ENCODE peak calls at places on chromosomes 7 and 10, in six cellular contexts. B is HCEC 1CT; T is RWPE1; L is progenitor cell of endocrine pancreas; O is stimulated activated naive CD8-positive, alpha-beta T cell treated with anti-CD3 and anti-CD28 coated beads, Interleukin-15, Interleukin-2, amounts not matched to agents 100 U/mL and 50 U/mL, for 24 hours; Q is natural killer cell. C is an unnamed sample.

GRCh38 chr10:119343001-119343601 is 135.7 kb downstream of the GRK5 start:
- DNase-seq in Q (no peak), L (no peak), B (no peak), T (no peak), O (no peak), C (no peak)

GRCh38 chr7:47484923-47485639 is 96.8 kb downstream of the TNS3 start:
- DNase-seq in O (no peak), Q (no peak), L (no peak), T (no peak), B (no peak), C (no peak)

GRCh38 chr7:158378978-158379377 is 208.6 kb downstream of the PTPRN2 start:
- DNase-seq in O (no peak), L (no peak), Q (no peak), B (no peak), T (no peak), C (no peak)

GRCh38 chr10:124536496-124537050 is 75.0 kb downstream of the LHPP start:
- DNase-seq in B (no peak), L (no peak), T (no peak), Q (no peak), O (no peak), C (no peak)

GRCh38 chr7:45869426-45869825 is 3.5 kb downstream of the CCDC201 start:
- DNase-seq in B (peak), Q (no peak), T (no peak), O (no peak), L (no peak), C (no peak)

GRCh38 chr10:60430017-60430416 is 40.3 kb upstream of the ANK3 start:
- DNase-seq in B (peak), Q (no peak), T (peak), O (no peak), L (no peak), C (no peak)

GRCh38 chr10:124522903-124523260 is 61.3 kb downstream of the LHPP start:
- DNase-seq in Q (no peak), B (no peak), L (no peak), T (no peak), O (no peak), C (no peak)

GRCh38 chr10:15045380-15045779 is 1.6 kb downstream of the OLAH start:
- DNase-seq in Q (no peak), B (no peak), O (no peak), T (no peak), L (no peak), C (no peak)

GRCh38 chr7:39948375-39948774 is 1.7 kb upstream of the CDK13 start:
- DNase-seq in B (no peak), T (no peak), L (no peak), Q (no peak), O (peak), C (no peak)

GRCh38 chr7:56097700-56098099 is 4.9 kb upstream of the PHKG1 start:
- DNase-seq in B (peak), T (no peak), Q (no peak), L (no peak), O (no peak), C (no peak)

GRCh38 chr7:157274991-157275427 is 61.8 kb upstream of the DNAJB6 start:
- DNase-seq in Q (no peak), B (peak), T (no peak), L (no peak), O (no peak), C (no peak)

GRCh38 chr10:123901621-123902020 is 10.0 kb upstream of the CPXM2 start:
- DNase-seq in T (peak), Q (no peak), O (no peak), B (no peak), L (no peak), C (no peak)

GRCh38 chr7:464712-465461 is 54.8 kb downstream of the PDGFA start:
- DNase-seq in Q (no peak), B (peak), L (no peak), T (no peak), O (no peak), C (peak)

GRCh38 chr7:137626469-137627067 is 220.2 kb downstream of the DGKI start:
- DNase-seq in L (peak), T (peak), B (peak), O (peak), Q (no peak), C (no peak)

GRCh38 chr7:136588216-136588615 is 280.2 kb upstream of the CHRM2 start:
- DNase-seq in Q (no peak), L (no peak), B (peak), T (no peak), O (no peak), C (no peak)

GRCh38 chr10:79224263-79224949 is 122.9 kb upstream of the PPIF start:
- DNase-seq in T (no peak), L (no peak), O (no peak), B (no peak), Q (no peak), C (no peak)

GRCh38 chr10:59098811-59099452 is 77.5 kb upstream of the PHYHIPL start:
- DNase-seq in B (peak), L (no peak), Q (no peak), T (no peak), O (no peak), C (no peak)

GRCh38 chr7:40560672-40561071 is 425.9 kb downstream of the SUGCT start:
- DNase-seq in Q (no peak), O (no peak), B (no peak), T (no peak), L (no peak), C (no peak)

C was measured in activated B cell treated with CpG ODN at 0.5 μM for 24 hours.